ENCODE peak calls at places on chromosomes 6 and 20, in five cellular contexts. X, T, R, J and E are unnamed samples.

GRCh38 chr6:33733294-33734007 is 13.3 kb downstream of the IP6K3 start:
- DNase-seq in X (no peak), T (no peak), R (no peak), J (no peak), E (no peak)

GRCh38 chr20:45576995-45577394 is 2.1 kb downstream of the WFDC8 start:
- DNase-seq in X (no peak), T (no peak), R (peak; percentile 35), J (no peak), E (no peak)

GRCh38 chr6:159062564-159062945 is 17.8 kb upstream of the TAGAP start:
- DNase-seq in X (no peak), T (no peak), R (no peak), J (no peak), E (no peak)

GRCh38 chr6:149862901-149863595 is 1.1 kb downstream of the LRP11 start:
- DNase-seq in X (peak; percentile 48), T (peak; percentile 49), R (peak; percentile 53), J (peak; percentile 86), E (peak; percentile 76)

GRCh38 chr6:97524846-97525245 is 241.8 kb upstream of the MMS22L start:
- DNase-seq in X (no peak), T (no peak), R (no peak), J (no peak), E (no peak)

GRCh38 chr6:132391391-132392291 is 9.6 kb downstream of the MOXD1 start:
- DNase-seq in X (no peak), T (peak; percentile 48), R (peak; percentile 96), J (peak; percentile 7), E (peak; percentile 31)

GRCh38 chr20:2539341-2539740 is 3.0 kb downstream of the TMC2 start:
- DNase-seq in X (no peak), T (no peak), R (no peak), J (no peak), E (no peak)

GRCh38 chr20:48826883-48827771 is 672 bp downstream of the PREX1 start:
- DNase-seq in X (no peak), T (no peak), R (no peak), J (no peak), E (no peak)

GRCh38 chr6:125812394-125813231 is 21.9 kb downstream of the NCOA7 start:
- DNase-seq in X (no peak), T (no peak), R (peak; percentile 99), J (peak; percentile 43), E (no peak)
- H3K4me1 ChIP-seq in X (no peaks in the 10 kb centered on the region), T (peaks cover 11% of the 10 kb centered on the region), R (peaks cover 28% of the 10 kb centered on the region), J (peaks cover 6% of the 10 kb centered on the region), E (peaks cover 4% of the 10 kb centered on the region)

GRCh38 chr6:128598561-128598960 is 78.2 kb upstream of the PTPRK start:
- DNase-seq in X (no peak), T (no peak), R (no peak), J (peak; percentile 8), E (no peak)
- H3K4me1 ChIP-seq in X (no peaks in the 10 kb centered on the region), T (no peaks in the 10 kb centered on the region), R (peaks cover 30% of the 10 kb centered on the region), J (peaks cover 6% of the 10 kb centered on the region), E (peaks cover 4% of the 10 kb centered on the region)

DNA sequence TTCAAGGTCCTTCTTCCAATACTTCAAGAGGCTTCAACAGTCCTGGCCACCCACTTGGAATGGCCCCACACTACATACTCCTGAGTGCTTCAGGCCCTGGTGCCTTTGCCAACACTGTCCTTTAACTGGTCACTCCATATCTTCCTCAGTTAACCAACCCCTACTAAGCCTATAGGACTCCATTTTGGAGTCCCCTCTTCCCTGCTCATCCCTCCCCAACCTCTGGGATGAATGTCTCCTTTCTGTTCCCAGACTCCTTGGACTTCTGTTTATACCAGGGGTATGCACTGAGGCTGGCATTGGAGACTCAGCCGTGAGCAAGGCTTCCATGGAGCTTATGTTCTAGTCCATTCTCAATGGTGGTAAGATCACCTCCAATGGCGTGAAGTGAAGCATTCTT is 33.6 kb downstream of the COX4I2 start:
- DNase-seq in X (no peak), T (no peak), R (no peak), J (no peak), E (no peak)
- H3K4me1 ChIP-seq in X (peaks cover 18% of the 10 kb centered on the region), T (peaks cover 4% of the 10 kb centered on the region), R (peaks cover 16% of the 10 kb centered on the region), J (peaks cover 31% of the 10 kb centered on the region), E (peaks cover 100% of the 10 kb centered on the region)

GRCh38 chr6:108650781-108651180 is 90.1 kb downstream of the FOXO3 start:
- DNase-seq in X (no peak), T (no peak), R (peak; percentile 73), J (no peak), E (no peak)
- H3K4me1 ChIP-seq in X (peaks cover 4% of the 10 kb centered on the region), T (peaks cover 42% of the 10 kb centered on the region), R (peaks cover 38% of the 10 kb centered on the region), J (peaks cover 58% of the 10 kb centered on the region), E (peaks cover 98% of the 10 kb centered on the region)

DNA sequence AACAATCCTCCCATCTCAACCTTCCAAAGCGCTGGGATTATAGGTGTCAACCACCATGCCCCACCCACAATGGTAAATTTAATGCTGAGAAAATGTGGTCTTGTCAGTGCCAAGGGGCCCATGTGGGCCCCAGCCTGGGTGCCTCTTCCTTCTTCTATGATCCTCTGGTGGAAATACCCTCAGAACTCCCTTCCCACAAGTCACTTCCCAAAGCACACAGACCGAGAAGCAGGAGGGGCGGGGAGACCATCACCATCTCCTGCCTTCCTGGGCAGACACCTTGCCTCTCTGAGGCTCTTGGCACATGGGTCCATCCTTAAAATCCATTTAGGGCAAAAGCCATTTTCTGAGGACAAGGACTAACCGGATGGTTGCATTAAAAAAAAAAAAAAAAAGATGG is 59.0 kb downstream of the NOL4L start:
- DNase-seq in X (no peak), T (no peak), R (no peak), J (no peak), E (no peak)
- H3K4me1 ChIP-seq in X (no peaks in the 10 kb centered on the region), T (no peaks in the 10 kb centered on the region), R (peaks cover 7% of the 10 kb centered on the region), J (peaks cover 40% of the 10 kb centered on the region), E (no peaks in the 10 kb centered on the region)

DNA sequence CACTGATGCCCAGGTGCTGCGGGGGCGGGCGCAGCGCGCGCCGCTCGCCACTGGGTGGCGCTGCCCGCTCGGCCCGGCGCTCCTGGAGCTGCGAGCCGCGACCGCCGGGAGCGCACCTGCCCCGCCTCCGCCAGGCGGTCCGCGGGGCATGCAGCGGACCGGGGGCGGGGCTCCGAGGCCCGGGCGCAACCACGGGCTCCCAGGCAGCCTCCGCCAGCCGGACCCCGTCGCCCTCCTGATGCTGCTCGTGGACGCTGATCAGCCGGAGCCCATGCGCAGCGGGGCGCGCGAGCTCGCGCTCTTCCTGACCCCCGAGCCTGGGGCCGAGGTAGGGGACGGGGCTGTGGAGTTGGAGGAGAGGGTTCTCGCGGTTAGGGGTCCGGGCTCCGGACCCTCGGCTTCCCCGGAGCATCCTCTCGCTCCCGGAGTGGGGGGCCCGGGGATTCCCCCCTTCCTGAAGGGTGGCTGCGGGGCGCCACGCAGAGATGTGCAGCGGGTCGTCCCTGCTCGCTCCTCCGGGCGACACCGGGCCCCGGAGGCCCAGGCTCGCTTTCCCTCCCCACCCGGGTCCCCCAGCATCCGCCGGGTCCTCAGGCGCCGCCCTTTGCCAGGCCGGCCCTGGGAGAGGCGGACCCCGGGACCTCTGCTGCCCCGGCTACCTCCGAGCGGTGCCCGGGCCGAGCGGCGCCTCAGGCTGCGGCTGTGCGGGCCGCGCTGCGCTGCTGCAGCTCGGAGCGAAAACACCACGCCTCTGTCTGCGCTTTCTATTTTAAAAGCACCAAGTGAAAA is at the start of gene BCAS4:
- DNase-seq in X (peak; percentile 45), T (peak; percentile 61), R (peak; percentile 45), J (peak; percentile 95), E (peak; percentile 64)
- H3K4me1 ChIP-seq in X (no peaks in the 10 kb centered on the region), T (peaks cover 9% of the 10 kb centered on the region), R (peaks cover 22% of the 10 kb centered on the region), J (peaks cover 30% of the 10 kb centered on the region), E (peaks cover 3% of the 10 kb centered on the region)

GRCh38 chr6:7112741-7113313 is 5.1 kb downstream of the RREB1 start:
- DNase-seq in X (no peak), T (no peak), R (no peak), J (peak; percentile 50), E (no peak)
- H3K4me1 ChIP-seq in X (no peaks in the 10 kb centered on the region), T (peaks cover 16% of the 10 kb centered on the region), R (peaks cover 8% of the 10 kb centered on the region), J (peaks cover 26% of the 10 kb centered on the region), E (peaks cover 77% of the 10 kb centered on the region)

DNA sequence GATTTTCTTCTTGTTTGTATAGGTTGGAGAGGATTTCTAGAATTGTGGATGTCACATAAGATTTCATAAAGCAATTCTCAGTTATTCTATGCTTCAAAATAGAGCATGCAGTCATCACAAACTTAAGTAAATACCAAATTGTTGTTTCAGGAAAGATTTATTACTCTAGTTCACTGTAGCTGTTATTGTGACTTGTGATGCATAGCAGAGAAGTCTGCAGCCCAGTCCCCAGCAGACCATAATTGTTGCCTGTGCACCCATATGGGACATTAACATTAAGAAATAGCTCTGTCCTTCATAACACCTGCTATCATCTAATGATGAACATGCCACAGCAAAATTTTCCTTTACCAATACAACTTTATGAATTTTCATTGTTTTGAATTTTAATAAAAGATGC is 228.0 kb upstream of the FAM83B start:
- DNase-seq in X (no peak), T (no peak), R (no peak), J (no peak), E (no peak)
- H3K4me1 ChIP-seq in X (no peaks in the 10 kb centered on the region), T (no peaks in the 10 kb centered on the region), R (peaks cover 3% of the 10 kb centered on the region), J (peaks cover 8% of the 10 kb centered on the region), E (no peaks in the 10 kb centered on the region)

DNA sequence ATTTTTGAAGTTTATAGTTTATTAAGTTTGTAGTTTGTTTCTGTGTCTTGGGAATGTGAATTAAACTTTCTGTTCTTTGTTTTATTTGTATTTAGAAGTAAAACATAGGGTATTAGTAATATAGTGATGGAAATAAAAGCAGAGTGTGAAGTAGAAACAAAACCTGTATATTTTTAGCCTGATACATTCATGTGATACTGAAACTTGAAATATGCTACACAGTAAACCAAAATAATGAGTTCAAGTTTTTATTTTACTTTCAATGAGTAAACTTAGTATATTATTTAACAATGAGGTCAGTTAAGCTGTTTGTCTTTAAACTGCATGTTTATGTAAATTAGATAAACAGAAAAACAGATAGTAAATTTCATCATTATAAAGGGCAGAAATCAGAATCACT is 1592.6 kb downstream of the GRIK2 start:
- DNase-seq in X (no peak), T (no peak), R (no peak), J (no peak), E (no peak)
- H3K4me1 ChIP-seq in X (no peaks in the 10 kb centered on the region), T (no peaks in the 10 kb centered on the region), R (no peaks in the 10 kb centered on the region), J (peaks cover 1% of the 10 kb centered on the region), E (no peaks in the 10 kb centered on the region)

GRCh38 chr6:10310826-10311225 is 104.0 kb downstream of the TFAP2A start:
- DNase-seq in X (no peak), T (no peak), R (no peak), J (no peak), E (no peak)
- H3K4me1 ChIP-seq in X (no peaks in the 10 kb centered on the region), T (no peaks in the 10 kb centered on the region), R (peaks cover 2% of the 10 kb centered on the region), J (peaks cover 11% of the 10 kb centered on the region), E (no peaks in the 10 kb centered on the region)